ENCODE peak calls at places on chromosomes 4 and X, in five cellular contexts. C is H1, L is mesenchymal stem cell, A is H9, Q is mesendoderm. K is an unnamed sample.

GRCh38 chrX:37926700-37927099 is 79.3 kb upstream of the DYNLT3 start:
- DNase-seq in L (peak), C (no peak), A (no peak), Q (peak), K (no peak)

GRCh38 chr4:186669735-186670134 is 53.9 kb downstream of the FAT1 start:
- DNase-seq in L (no peak), C (no peak), Q (no peak), A (no peak), K (no peak)

GRCh38 chr4:103008875-103009729 is 10.4 kb downstream of the SLC9B1 start:
- DNase-seq in L (peak), A (no peak), Q (peak), C (no peak), K (peak)

GRCh38 chr4:108109111-108109510 is 59.6 kb downstream of the LEF1 start:
- DNase-seq in L (no peak), A (no peak), Q (no peak), C (no peak), K (no peak)

GRCh38 chr4:88938138-88938537 is 118.8 kb downstream of the FAM13A start:
- DNase-seq in C (no peak), L (peak), Q (peak), A (no peak), K (no peak)

GRCh38 chrX:133819546-133819945 is 165.8 kb downstream of the GPC3 start:
- DNase-seq in L (no peak), Q (no peak), A (no peak), C (no peak), K (no peak)

GRCh38 chr4:24214796-24215195 is 324.9 kb upstream of the PPARGC1A start:
- DNase-seq in C (no peak), Q (no peak), A (no peak), L (no peak), K (no peak)

GRCh38 chrX:20260885-20261284 is 5.8 kb downstream of the RPS6KA3 start:
- DNase-seq in L (no peak), Q (no peak), C (no peak), A (no peak), K (no peak)

GRCh38 chr4:15161439-15161838 is 159.2 kb downstream of the CPEB2 start:
- DNase-seq in Q (no peak), L (no peak), A (no peak), C (no peak), K (no peak)

GRCh38 chrX:36867143-36867542 is 141.0 kb upstream of the FAM47C start:
- DNase-seq in Q (peak), A (no peak), C (no peak), L (peak), K (peak)

GRCh38 chr4:173862754-173863153 is 332.7 kb upstream of the HAND2 start:
- DNase-seq in Q (no peak), L (no peak), A (no peak), C (no peak), K (no peak)

DNA sequence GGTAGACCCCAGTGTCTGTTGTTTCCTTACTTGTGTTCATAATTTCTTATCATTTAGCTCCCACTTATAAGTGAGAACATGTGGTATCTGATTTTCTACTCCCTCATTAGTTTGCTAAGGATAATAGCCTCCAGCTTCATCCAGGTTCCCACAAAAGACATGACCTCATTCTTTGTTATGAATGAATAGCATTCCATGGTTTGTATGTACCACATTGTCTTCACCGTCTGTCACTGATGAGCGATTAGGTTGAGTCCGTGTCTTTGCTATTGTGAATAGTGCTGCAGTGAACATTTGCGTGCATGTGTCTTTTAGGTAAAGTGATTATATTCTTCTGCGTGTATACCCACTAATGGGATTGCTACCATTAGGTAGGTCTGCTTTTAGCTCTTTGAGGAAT is 624.3 kb upstream of the EPHA5 start:
- DNase-seq in Q (peak), A (no peak), C (no peak), L (no peak), K (peak)
- H3K23ac ChIP-seq in Q (no peak), A (no peak), C (no peak), L (no peak), K (no peak)

GRCh38 chr4:53781614-53782467 is 190.6 kb upstream of the LNX1 start:
- DNase-seq in C (no peak), L (peak), A (no peak), Q (no peak), K (no peak)
- H2BK120ac ChIP-seq in C (no peak), L (peak), A (no peak), Q (no peak), K (no peak)

GRCh38 chrX:65707153-65707552 is 39.7 kb downstream of the MSN start:
- DNase-seq in L (peak), C (no peak), Q (no peak), A (no peak), K (no peak)

GRCh38 chrX:65702956-65703355 is 35.5 kb downstream of the MSN start:
- DNase-seq in A (no peak), L (no peak), Q (no peak), C (no peak), K (no peak)

GRCh38 chrX:65706041-65706828 is 38.8 kb downstream of the MSN start:
- DNase-seq in L (peak), A (no peak), C (no peak), Q (peak), K (no peak)

GRCh38 chrX:65705439-65705838 is 38.0 kb downstream of the MSN start:
- DNase-seq in A (no peak), C (no peak), Q (no peak), L (no peak), K (no peak)
- H3K23ac ChIP-seq in A (no peak), C (no peak), Q (no peak), L (no peak), K (no peak)

GRCh38 chrX:16719334-16720084 is at the start of gene SYAP1:
- DNase-seq in L (peak), Q (peak), A (peak), C (peak), K (peak)
- H2BK120ac ChIP-seq in L (no peak), Q (no peak), A (no peak), C (peak), K (no peak)

GRCh38 chrX:41441934-41442823 is 5.0 kb upstream of the NYX start:
- DNase-seq in C (peak), Q (peak), L (peak), A (peak), K (peak)
- H3K23ac ChIP-seq in C (no peak), Q (no peak), L (no peak), A (no peak), K (no peak)

GRCh38 chr4:53855886-53856260 is 208.5 kb downstream of the CHIC2 start:
- DNase-seq in Q (no peak), L (no peak), A (no peak), C (no peak), K (no peak)
- H2BK120ac ChIP-seq in Q (no peak), L (no peak), A (no peak), C (no peak), K (no peak)

GRCh38 chr4:53905935-53906377 is 158.4 kb downstream of the CHIC2 start:
- DNase-seq in Q (peak), L (peak), C (no peak), A (peak), K (peak)

GRCh38 chr4:53908661-53909078 is 155.7 kb downstream of the CHIC2 start:
- DNase-seq in C (no peak), Q (peak), A (no peak), L (peak), K (peak)

GRCh38 chr4:53905281-53905934 is 159.0 kb downstream of the CHIC2 start:
- DNase-seq in L (peak), C (no peak), A (no peak), Q (no peak), K (no peak)

GRCh38 chr4:53907772-53908171 is 156.6 kb downstream of the CHIC2 start:
- DNase-seq in L (no peak), C (no peak), A (no peak), Q (no peak), K (no peak)

GRCh38 chr4:53906786-53907185 is 157.6 kb downstream of the CHIC2 start:
- DNase-seq in C (no peak), L (no peak), A (no peak), Q (no peak), K (no peak)
- H3K23ac ChIP-seq in C (no peak), L (no peak), A (no peak), Q (no peak), K (no peak)

K was measured in neuronal stem cell.